ENCODE peak calls at places on chromosomes 16 and 17, in ten cellular contexts. Y is CD8-positive, alpha-beta memory T cell; D is hypothalamus; N is ELF-1; S is activated naive CD8-positive, alpha-beta T cell treated with anti-CD3 and anti-CD28 coated beads for 36 hours; E is IMR-90; B is astrocyte of the hippocampus; V is fibroblast of pulmonary artery; Q is BJ; C is glutamatergic neuron. R is an unnamed sample.

GRCh38 chr16:15829460-15829859 is 27.4 kb downstream of the MYH11 start:
- DNase-seq in Y (no peak), V (peak), Q (no peak), S (no peak), B (peak), E (peak), C (no peak), N (peak), D (no peak), R (peak)

GRCh38 chr16:63410594-63410993 is 1374.4 kb upstream of the CDH8 start:
- DNase-seq in Y (no peak), Q (no peak), V (no peak), N (no peak), E (no peak), D (no peak), C (no peak), S (no peak), B (no peak), R (no peak)

GRCh38 chr16:81715358-81716196 is 63.5 kb upstream of the PLCG2 start:
- DNase-seq in V (no peak), S (peak), Y (peak), B (no peak), N (no peak), E (no peak), C (no peak), D (no peak), Q (no peak), R (no peak)

GRCh38 chr17:55175788-55176425 is 88.9 kb upstream of the HLF start:
- DNase-seq in B (no peak), C (no peak), Y (no peak), S (no peak), D (no peak), E (no peak), N (no peak), V (no peak), Q (no peak), R (no peak)

GRCh38 chr16:31351937-31352315 is 3.0 kb upstream of the ITGAX start:
- DNase-seq in Q (no peak), C (no peak), B (no peak), N (no peak), E (no peak), D (no peak), Y (no peak), V (no peak), S (no peak), R (no peak)

GRCh38 chr17:75814900-75815373 is 29.3 kb downstream of the UNC13D start:
- DNase-seq in B (peak), Y (no peak), N (peak), E (peak), D (no peak), Q (peak), C (no peak), V (peak), S (no peak), R (no peak)

GRCh38 chr17:68950725-68951124 is 4.5 kb downstream of the ABCA8 start:
- DNase-seq in Q (no peak), B (no peak), D (no peak), C (no peak), S (no peak), E (no peak), V (no peak), N (no peak), Y (no peak), R (no peak)

GRCh38 chr16:27461483-27462171 is 59.7 kb downstream of the IL21R start:
- DNase-seq in B (peak), E (peak), Q (no peak), V (no peak), D (no peak), N (no peak), S (no peak), Y (no peak), C (no peak), R (no peak)

GRCh38 chr16:75296606-75297005 is 45.2 kb upstream of the BCAR1 start:
- DNase-seq in E (peak), N (no peak), D (peak), S (no peak), V (peak), C (no peak), B (peak), Q (no peak), Y (no peak), R (peak)

R was measured in gastrocnemius medialis.